ENCODE peak calls at places on chromosome 19, in five cellular contexts. R is GDM1; L is stimulated activated CD8-positive, alpha-beta memory T cell treated with anti-CD3 and anti-CD28 coated beads, Interleukin-7, amount 100 ng/mL, for 1 hour; Q is nephron progenitor cell; X is HTR-8/SVneo. B is an unnamed sample.

GRCh38 chr19:4559569-4559968 is at the start of gene SEMA6B:
- DNase-seq in Q (no peak), L (no peak), R (peak), X (no peak), B (no peak)

GRCh38 chr19:34960103-34960805 is 3.8 kb downstream of the ZNF792 start:
- DNase-seq in Q (no peak), L (no peak), R (no peak), X (peak), B (no peak)

GRCh38 chr19:12778020-12778904 is 2.9 kb upstream of the HOOK2 start:
- DNase-seq in X (no peak), Q (peak), R (peak), L (no peak), B (no peak)

GRCh38 chr19:48391100-48392005 is at the start of gene KDELR1:
- DNase-seq in Q (peak), R (peak), X (peak), L (peak), B (peak)

GRCh38 chr19:2273356-2274184 is 8.4 kb downstream of the PEAK3 start:
- DNase-seq in R (peak), Q (peak), L (peak), X (peak), B (no peak)

GRCh38 chr19:53977429-53977990 is 13.9 kb upstream of the CACNG6 start:
- DNase-seq in R (peak), X (peak), Q (peak), L (peak), B (peak)

GRCh38 chr19:2594319-2594718 is 108.2 kb downstream of the GNG7 start:
- DNase-seq in Q (no peak), R (no peak), L (no peak), X (no peak), B (no peak)

GRCh38 chr19:47190167-47190727 is 40.8 kb downstream of the BBC3 start:
- DNase-seq in Q (peak), X (peak), R (no peak), L (no peak), B (peak)

GRCh38 chr19:4533835-4534424 is 1.1 kb downstream of the PLIN5 start:
- DNase-seq in R (no peak), Q (no peak), L (no peak), X (no peak), B (no peak)

GRCh38 chr19:20423381-20424207 is 142.0 kb downstream of the ZNF737 start:
- DNase-seq in R (no peak), X (no peak), L (peak), Q (peak), B (peak)

GRCh38 chr19:30222428-30222873 is 149.7 kb upstream of the ZNF536 start:
- DNase-seq in R (no peak), Q (peak), X (no peak), L (no peak), B (no peak)

GRCh38 chr19:13835791-13836723 is 40.8 kb downstream of the ZSWIM4 start:
- DNase-seq in L (no peak), R (peak), Q (no peak), X (no peak), B (no peak)

GRCh38 chr19:39845621-39846175 is 481 bp downstream of the FBL start:
- DNase-seq in L (no peak), Q (peak), X (no peak), R (no peak), B (no peak)

GRCh38 chr19:42143341-42144234 is 11.3 kb upstream of the POU2F2 start:
- DNase-seq in L (no peak), X (no peak), R (no peak), Q (peak), B (no peak)

GRCh38 chr19:5308471-5309437 is 31.9 kb downstream of the PTPRS start:
- DNase-seq in X (no peak), Q (no peak), L (no peak), R (no peak), B (peak)

GRCh38 chr19:55618426-55618825 is 5.9 kb downstream of the ZNF784 start:
- DNase-seq in X (no peak), R (no peak), L (no peak), Q (no peak), B (no peak)

GRCh38 chr19:42282036-42282762 is 13.1 kb downstream of the CIC start:
- DNase-seq in X (no peak), Q (no peak), R (no peak), L (no peak), B (no peak)